ENCODE peak calls at places on chromosomes 13 and 19, in seven cellular contexts. One of them, this sample, is unnamed.

GRCh38 chr13:95614641-95615245 is 29.8 kb downstream of the DZIP1 start:
- DNase-seq in GM12891: no peak
- DNase-seq in SK-N-SH: no peak
- DNase-seq in HepG2: no peak
- DNase-seq in H1: no peak
- DNase-seq in GM12878: no peak
- DNase-seq in K562: no peak
- DNase-seq in this sample: no peak

GRCh38 chr13:100674363-100674847 is at the start of gene TMTC4:
- DNase-seq in K562: peak; percentile 36
- DNase-seq in H1: no peak
- DNase-seq in GM12878: no peak
- DNase-seq in HepG2: peak; percentile 7
- DNase-seq in GM12891: peak; percentile 44
- DNase-seq in SK-N-SH: peak; percentile 87
- DNase-seq in this sample: peak; percentile 46

GRCh38 chr13:51027644-51028043 is 83.4 kb downstream of the C13orf42 start:
- DNase-seq in K562: no peak
- DNase-seq in GM12891: no peak
- DNase-seq in H1: no peak
- DNase-seq in SK-N-SH: no peak
- DNase-seq in HepG2: no peak
- DNase-seq in GM12878: no peak
- DNase-seq in this sample: no peak

GRCh38 chr13:99303863-99304521 is 3.2 kb downstream of the GPR183 start:
- DNase-seq in K562: no peak
- DNase-seq in GM12891: no peak
- DNase-seq in SK-N-SH: no peak
- DNase-seq in GM12878: no peak
- DNase-seq in H1: no peak
- DNase-seq in HepG2: no peak
- DNase-seq in this sample: no peak

GRCh38 chr13:40564342-40564997 is 102.0 kb downstream of the FOXO1 start:
- DNase-seq in HepG2: peak; percentile 96
- DNase-seq in GM12878: peak; percentile 24
- DNase-seq in K562: no peak
- DNase-seq in SK-N-SH: no peak
- DNase-seq in GM12891: no peak
- DNase-seq in H1: no peak
- DNase-seq in this sample: peak; percentile 14

GRCh38 chr13:20331419-20331818 is 99.3 kb upstream of the GJB6 start:
- DNase-seq in K562: no peak
- DNase-seq in HepG2: no peak
- DNase-seq in H1: no peak
- DNase-seq in GM12891: no peak
- DNase-seq in GM12878: no peak
- DNase-seq in SK-N-SH: no peak
- DNase-seq in this sample: no peak

GRCh38 chr13:98992355-98992754 is 14.5 kb upstream of the DOCK9 start:
- DNase-seq in SK-N-SH: no peak
- DNase-seq in HepG2: no peak
- DNase-seq in H1: no peak
- DNase-seq in K562: no peak
- DNase-seq in GM12891: no peak
- DNase-seq in GM12878: no peak
- DNase-seq in this sample: no peak

GRCh38 chr19:12668937-12669271 is 2.3 kb downstream of the WDR83 start:
- DNase-seq in K562: peak; percentile 65
- DNase-seq in SK-N-SH: peak; percentile 61
- DNase-seq in GM12878: no peak
- DNase-seq in HepG2: peak; percentile 40
- DNase-seq in H1: no peak
- DNase-seq in GM12891: no peak
- DNase-seq in this sample: no peak

GRCh38 chr13:45068036-45069001 is 52.0 kb upstream of the GTF2F2 start:
- DNase-seq in GM12891: no peak
- DNase-seq in K562: no peak
- DNase-seq in GM12878: no peak
- DNase-seq in SK-N-SH: no peak
- DNase-seq in H1: no peak
- DNase-seq in HepG2: no peak
- DNase-seq in this sample: no peak

GRCh38 chr13:74134777-74135305 is 637 bp upstream of the KLF12 start:
- DNase-seq in H1: no peak
- DNase-seq in GM12891: peak; percentile 19
- DNase-seq in HepG2: no peak
- DNase-seq in SK-N-SH: peak; percentile 84
- DNase-seq in K562: peak; percentile 2
- DNase-seq in GM12878: no peak
- DNase-seq in this sample: peak; percentile 31

GRCh38 chr19:418761-419632 is 10.1 kb upstream of the C2CD4C start:
- DNase-seq in HepG2: no peak
- DNase-seq in K562: no peak
- DNase-seq in SK-N-SH: no peak
- DNase-seq in GM12878: no peak
- DNase-seq in GM12891: no peak
- DNase-seq in H1: no peak
- DNase-seq in this sample: no peak

GRCh38 chr19:35351441-35352176 is 3.9 kb downstream of the FFAR1 start:
- DNase-seq in K562: peak; percentile 4
- DNase-seq in H1: no peak
- DNase-seq in GM12891: no peak
- DNase-seq in SK-N-SH: no peak
- DNase-seq in HepG2: no peak
- DNase-seq in GM12878: no peak
- DNase-seq in this sample: no peak

GRCh38 chr13:27489456-27489855 is 39.1 kb upstream of the MTIF3 start:
- DNase-seq in GM12891: no peak
- DNase-seq in GM12878: no peak
- DNase-seq in K562: no peak
- DNase-seq in SK-N-SH: no peak
- DNase-seq in H1: no peak
- DNase-seq in HepG2: no peak
- DNase-seq in this sample: no peak

GRCh38 chr19:17078920-17079709 is 3.5 kb downstream of the MYO9B start:
- DNase-seq in GM12891: no peak
- DNase-seq in H1: no peak
- DNase-seq in GM12878: no peak
- DNase-seq in HepG2: no peak
- DNase-seq in SK-N-SH: no peak
- DNase-seq in K562: no peak
- DNase-seq in this sample: no peak

GRCh38 chr13:34410653-34411052 is 531.4 kb upstream of the NBEA start:
- DNase-seq in SK-N-SH: no peak
- DNase-seq in H1: no peak
- DNase-seq in GM12878: no peak
- DNase-seq in HepG2: no peak
- DNase-seq in GM12891: no peak
- DNase-seq in K562: no peak
- DNase-seq in this sample: no peak

GRCh38 chr13:98664047-98664446 is 87.1 kb upstream of the STK24 start:
- DNase-seq in HepG2: no peak
- DNase-seq in K562: no peak
- DNase-seq in GM12878: no peak
- DNase-seq in GM12891: no peak
- DNase-seq in SK-N-SH: no peak
- DNase-seq in H1: no peak
- DNase-seq in this sample: no peak

GRCh38 chr19:35236638-35237400 is 8.3 kb upstream of the FAM187B start:
- DNase-seq in SK-N-SH: no peak
- DNase-seq in GM12891: no peak
- DNase-seq in GM12878: no peak
- DNase-seq in H1: no peak
- DNase-seq in HepG2: no peak
- DNase-seq in K562: no peak
- DNase-seq in this sample: no peak

GRCh38 chr19:2798158-2798685 is 12.9 kb downstream of the THOP1 start:
- DNase-seq in GM12878: no peak
- DNase-seq in H1: no peak
- DNase-seq in SK-N-SH: no peak
- DNase-seq in GM12891: no peak
- DNase-seq in K562: no peak
- DNase-seq in HepG2: no peak
- DNase-seq in this sample: no peak

GRCh38 chr19:6062961-6063575 is 47.2 kb downstream of the RFX2 start:
- DNase-seq in GM12891: no peak
- DNase-seq in H1: no peak
- DNase-seq in SK-N-SH: no peak
- DNase-seq in HepG2: no peak
- DNase-seq in GM12878: no peak
- DNase-seq in K562: no peak
- DNase-seq in this sample: no peak

GRCh38 chr13:80217614-80218456 is 123.1 kb downstream of the SPRY2 start:
- DNase-seq in K562: no peak
- DNase-seq in SK-N-SH: no peak
- DNase-seq in HepG2: no peak
- DNase-seq in H1: peak; percentile 19
- DNase-seq in GM12891: no peak
- DNase-seq in GM12878: no peak
- DNase-seq in this sample: no peak

GRCh38 chr19:5719274-5719960 is 529 bp downstream of the LONP1 start:
- DNase-seq in SK-N-SH: no peak
- DNase-seq in HepG2: no peak
- DNase-seq in K562: no peak
- DNase-seq in GM12891: no peak
- DNase-seq in H1: no peak
- DNase-seq in GM12878: no peak
- DNase-seq in this sample: no peak

GRCh38 chr19:16016226-16017137 is 59.8 kb upstream of the TPM4 start:
- DNase-seq in SK-N-SH: peak; percentile 10
- DNase-seq in K562: no peak
- DNase-seq in GM12891: no peak
- DNase-seq in HepG2: no peak
- DNase-seq in GM12878: no peak
- DNase-seq in H1: no peak
- DNase-seq in this sample: peak; percentile 15

GRCh38 chr19:33284756-33285155 is 17.6 kb downstream of the CEBPA start:
- DNase-seq in H1: no peak
- DNase-seq in HepG2: no peak
- DNase-seq in GM12878: no peak
- DNase-seq in K562: no peak
- DNase-seq in GM12891: no peak
- DNase-seq in SK-N-SH: no peak
- DNase-seq in this sample: no peak

GRCh38 chr19:33287438-33287837 is 14.9 kb downstream of the CEBPA start:
- DNase-seq in H1: no peak
- DNase-seq in HepG2: no peak
- DNase-seq in SK-N-SH: no peak
- DNase-seq in K562: no peak
- DNase-seq in GM12878: no peak
- DNase-seq in GM12891: no peak
- DNase-seq in this sample: no peak

GRCh38 chr19:33285441-33285927 is 16.9 kb downstream of the CEBPA start:
- DNase-seq in K562: no peak
- DNase-seq in H1: no peak
- DNase-seq in GM12891: no peak
- DNase-seq in GM12878: no peak
- DNase-seq in HepG2: peak; percentile 58
- DNase-seq in SK-N-SH: no peak
- DNase-seq in this sample: no peak

GRCh38 chr19:33288666-33289065 is 13.7 kb downstream of the CEBPA start:
- DNase-seq in SK-N-SH: no peak
- DNase-seq in K562: no peak
- DNase-seq in HepG2: no peak
- DNase-seq in H1: no peak
- DNase-seq in GM12878: no peak
- DNase-seq in GM12891: no peak
- DNase-seq in this sample: no peak

GRCh38 chr19:33286899-33287298 is 15.4 kb downstream of the CEBPA start:
- DNase-seq in H1: no peak
- DNase-seq in GM12891: no peak
- DNase-seq in GM12878: no peak
- DNase-seq in SK-N-SH: no peak
- DNase-seq in HepG2: no peak
- DNase-seq in K562: no peak
- DNase-seq in this sample: no peak
- TF ChIP-seq TAF1 in H1: no peak
- TF ChIP-seq TAF1 in GM12891: no peak
- TF ChIP-seq TAF1 in GM12878: no peak
- TF ChIP-seq TAF1 in SK-N-SH: no peak
- TF ChIP-seq TAF1 in HepG2: no peak
- TF ChIP-seq TAF1 in K562: no peak
- TF ChIP-seq TAF1 in this sample: no peak

DNA sequence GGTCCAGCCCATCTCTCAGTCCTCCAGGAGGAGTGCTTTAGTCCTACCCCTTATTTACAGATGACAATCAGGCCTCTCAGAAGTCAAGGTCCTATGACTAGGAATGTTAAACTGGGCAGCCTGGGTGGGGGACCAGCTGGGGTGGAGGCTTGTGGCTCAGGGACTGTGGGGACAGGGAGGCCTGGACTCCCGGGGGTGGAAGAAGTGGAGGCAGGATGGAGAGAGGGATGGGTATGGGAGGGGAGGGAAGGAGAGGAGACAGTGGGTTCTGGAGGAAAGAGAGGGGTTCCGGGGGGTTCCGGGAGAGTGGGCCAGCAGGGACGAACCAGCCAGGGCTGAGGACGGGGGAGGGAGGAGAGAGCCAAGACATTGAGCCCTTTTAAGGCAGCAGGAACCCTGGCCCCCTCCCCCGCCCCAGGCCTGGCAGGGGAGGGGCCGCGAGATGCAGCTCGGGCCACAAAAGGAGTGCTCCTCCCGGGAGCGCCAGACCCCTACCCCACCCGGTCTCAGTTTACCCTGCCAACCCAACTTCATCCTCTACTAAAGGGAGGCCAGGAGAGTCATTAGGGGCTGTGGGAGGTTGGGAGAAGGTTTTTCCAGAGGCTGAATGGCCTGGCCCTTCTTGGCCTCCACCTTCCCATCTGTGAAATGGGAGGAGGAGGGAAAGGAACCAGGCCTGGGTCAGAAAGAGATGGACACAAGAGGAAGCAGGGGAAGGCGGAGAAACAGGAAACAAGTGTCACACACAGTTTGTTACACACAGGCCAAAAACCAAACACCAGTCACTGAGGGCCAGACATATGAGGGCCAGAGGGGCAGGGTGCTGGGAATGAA is 1.6 kb downstream of the DMPK start:
- DNase-seq in K562: peak; percentile 49
- DNase-seq in SK-N-SH: no peak
- DNase-seq in GM12878: no peak
- DNase-seq in GM12891: no peak
- DNase-seq in H1: no peak
- DNase-seq in HepG2: peak; percentile 47
- DNase-seq in this sample: no peak
- TF ChIP-seq POLR2AphosphoS5 in K562: no peak
- TF ChIP-seq POLR2AphosphoS5 in SK-N-SH: no peak
- TF ChIP-seq POLR2AphosphoS5 in GM12878: no peak
- TF ChIP-seq POLR2AphosphoS5 in GM12891: no peak
- TF ChIP-seq POLR2AphosphoS5 in H1: no peak
- TF ChIP-seq POLR2AphosphoS5 in HepG2: no peak
- TF ChIP-seq POLR2AphosphoS5 in this sample: no peak

GRCh38 chr19:54462713-54463530 is 656 bp downstream of the LENG9 start:
- DNase-seq in GM12878: no peak
- DNase-seq in HepG2: peak; percentile 54
- DNase-seq in GM12891: no peak
- DNase-seq in SK-N-SH: peak; percentile 57
- DNase-seq in K562: no peak
- DNase-seq in H1: no peak
- DNase-seq in this sample: no peak
- TF ChIP-seq TAF1 in GM12878: no peak
- TF ChIP-seq TAF1 in HepG2: peak; percentile 36
- TF ChIP-seq TAF1 in GM12891: peak; percentile 37
- TF ChIP-seq TAF1 in SK-N-SH: no peak
- TF ChIP-seq TAF1 in K562: no peak
- TF ChIP-seq TAF1 in H1: peak; percentile 60
- TF ChIP-seq TAF1 in this sample: no peak

GRCh38 chr13:102322211-102322610 is 79.6 kb downstream of the FGF14 start:
- DNase-seq in K562: no peak
- DNase-seq in SK-N-SH: no peak
- DNase-seq in GM12878: no peak
- DNase-seq in HepG2: no peak
- DNase-seq in GM12891: no peak
- DNase-seq in H1: no peak
- DNase-seq in this sample: no peak
- TF ChIP-seq POLR2AphosphoS5 in K562: no peak
- TF ChIP-seq POLR2AphosphoS5 in SK-N-SH: no peak
- TF ChIP-seq POLR2AphosphoS5 in GM12878: no peak
- TF ChIP-seq POLR2AphosphoS5 in HepG2: no peak
- TF ChIP-seq POLR2AphosphoS5 in GM12891: no peak
- TF ChIP-seq POLR2AphosphoS5 in H1: no peak
- TF ChIP-seq POLR2AphosphoS5 in this sample: no peak